ENCODE peak calls at places on chromosomes 11 and 22, in seven cellular contexts. One of them, this sample, is unnamed.

GRCh38 chr22:42626431-42626830 is 11.7 kb upstream of the POLDIP3 start:
- DNase-seq in right cardiac atrium: peak; percentile 17
- DNase-seq in uterus: no peak
- DNase-seq in sigmoid colon: no peak
- DNase-seq in stomach: no peak
- DNase-seq in PC-9: no peak
- DNase-seq in DND-41: no peak
- DNase-seq in this sample: no peak

GRCh38 chr11:78244546-78245315 is 56.0 kb downstream of the USP35 start:
- DNase-seq in uterus: no peak
- DNase-seq in right cardiac atrium: no peak
- DNase-seq in PC-9: no peak
- DNase-seq in stomach: no peak
- DNase-seq in DND-41: no peak
- DNase-seq in sigmoid colon: no peak
- DNase-seq in this sample: no peak

GRCh38 chr11:45163956-45164575 is 17.6 kb downstream of the PRDM11 start:
- DNase-seq in uterus: peak; percentile 41
- DNase-seq in PC-9: no peak
- DNase-seq in right cardiac atrium: no peak
- DNase-seq in sigmoid colon: peak; percentile 46
- DNase-seq in stomach: no peak
- DNase-seq in DND-41: no peak
- DNase-seq in this sample: peak; percentile 57

GRCh38 chr11:27910186-27910941 is 197.6 kb downstream of the KIF18A start:
- DNase-seq in uterus: no peak
- DNase-seq in DND-41: no peak
- DNase-seq in sigmoid colon: no peak
- DNase-seq in PC-9: peak; percentile 48
- DNase-seq in stomach: no peak
- DNase-seq in right cardiac atrium: no peak
- DNase-seq in this sample: peak; percentile 81

GRCh38 chr22:23163665-23164064 is 16.6 kb upstream of the BCR start:
- DNase-seq in DND-41: no peak
- DNase-seq in right cardiac atrium: peak; percentile 88
- DNase-seq in stomach: no peak
- DNase-seq in PC-9: no peak
- DNase-seq in uterus: peak; percentile 51
- DNase-seq in sigmoid colon: peak; percentile 89
- DNase-seq in this sample: peak; percentile 91

GRCh38 chr11:2320591-2321310 is 18.9 kb downstream of the TSPAN32 start:
- DNase-seq in uterus: no peak
- DNase-seq in DND-41: no peak
- DNase-seq in stomach: peak; percentile 15
- DNase-seq in PC-9: no peak
- DNase-seq in sigmoid colon: no peak
- DNase-seq in right cardiac atrium: peak; percentile 41
- DNase-seq in this sample: no peak

GRCh38 chr22:43303751-43304150 is 39.4 kb downstream of the SCUBE1 start:
- DNase-seq in uterus: no peak
- DNase-seq in right cardiac atrium: no peak
- DNase-seq in DND-41: no peak
- DNase-seq in PC-9: no peak
- DNase-seq in sigmoid colon: no peak
- DNase-seq in stomach: no peak
- DNase-seq in this sample: no peak

GRCh38 chr22:17370036-17370765 is 941 bp downstream of the CECR2 start:
- DNase-seq in right cardiac atrium: peak; percentile 75
- DNase-seq in stomach: no peak
- DNase-seq in uterus: peak; percentile 14
- DNase-seq in sigmoid colon: no peak
- DNase-seq in PC-9: no peak
- DNase-seq in DND-41: no peak
- DNase-seq in this sample: no peak

GRCh38 chr11:93143800-93144199 is 54.0 kb downstream of the SLC36A4 start:
- DNase-seq in right cardiac atrium: no peak
- DNase-seq in stomach: no peak
- DNase-seq in DND-41: no peak
- DNase-seq in sigmoid colon: no peak
- DNase-seq in uterus: no peak
- DNase-seq in PC-9: no peak
- DNase-seq in this sample: no peak

GRCh38 chr11:43547411-43547718 is 133.2 kb upstream of the HSD17B12 start:
- DNase-seq in sigmoid colon: no peak
- DNase-seq in DND-41: no peak
- DNase-seq in PC-9: no peak
- DNase-seq in stomach: peak; percentile 26
- DNase-seq in uterus: peak; percentile 27
- DNase-seq in right cardiac atrium: peak; percentile 54
- DNase-seq in this sample: no peak

GRCh38 chr22:28903719-28904118 is 20.3 kb downstream of the ZNRF3 start:
- DNase-seq in DND-41: no peak
- DNase-seq in PC-9: no peak
- DNase-seq in uterus: no peak
- DNase-seq in sigmoid colon: peak; percentile 53
- DNase-seq in right cardiac atrium: no peak
- DNase-seq in stomach: no peak
- DNase-seq in this sample: no peak

GRCh38 chr11:19819148-19819547 is 106.5 kb downstream of the NAV2 start:
- DNase-seq in sigmoid colon: no peak
- DNase-seq in uterus: no peak
- DNase-seq in PC-9: no peak
- DNase-seq in DND-41: no peak
- DNase-seq in stomach: no peak
- DNase-seq in right cardiac atrium: no peak
- DNase-seq in this sample: no peak

GRCh38 chr11:127106938-127107337 is 106.4 kb upstream of the KIRREL3 start:
- DNase-seq in DND-41: no peak
- DNase-seq in stomach: no peak
- DNase-seq in sigmoid colon: no peak
- DNase-seq in PC-9: no peak
- DNase-seq in uterus: no peak
- DNase-seq in right cardiac atrium: no peak
- DNase-seq in this sample: no peak

GRCh38 chr11:125268611-125269010 is 104.1 kb downstream of the PKNOX2 start:
- DNase-seq in DND-41: no peak
- DNase-seq in PC-9: no peak
- DNase-seq in stomach: no peak
- DNase-seq in right cardiac atrium: no peak
- DNase-seq in uterus: no peak
- DNase-seq in sigmoid colon: no peak
- DNase-seq in this sample: peak; percentile 53

GRCh38 chr11:2102132-2102882 is 36.9 kb downstream of the IGF2 start:
- DNase-seq in right cardiac atrium: peak; percentile 46
- DNase-seq in PC-9: no peak
- DNase-seq in sigmoid colon: peak; percentile 48
- DNase-seq in DND-41: no peak
- DNase-seq in stomach: no peak
- DNase-seq in uterus: no peak
- DNase-seq in this sample: no peak

GRCh38 chr11:119713361-119714040 is 15.5 kb downstream of the NECTIN1 start:
- DNase-seq in sigmoid colon: no peak
- DNase-seq in uterus: no peak
- DNase-seq in right cardiac atrium: no peak
- DNase-seq in DND-41: peak; percentile 66
- DNase-seq in stomach: no peak
- DNase-seq in PC-9: no peak
- DNase-seq in this sample: no peak

GRCh38 chr22:44698531-44699421 is 3.2 kb upstream of the PRR5 start:
- DNase-seq in sigmoid colon: peak; percentile 81
- DNase-seq in PC-9: no peak
- DNase-seq in right cardiac atrium: peak; percentile 77
- DNase-seq in stomach: no peak
- DNase-seq in DND-41: no peak
- DNase-seq in uterus: peak; percentile 59
- DNase-seq in this sample: peak; percentile 89

GRCh38 chr22:39234157-39234793 is 10.5 kb downstream of the PDGFB start:
- DNase-seq in DND-41: no peak
- DNase-seq in right cardiac atrium: peak; percentile 89
- DNase-seq in sigmoid colon: no peak
- DNase-seq in PC-9: no peak
- DNase-seq in uterus: no peak
- DNase-seq in stomach: no peak
- DNase-seq in this sample: no peak

GRCh38 chr11:106608677-106609076 is 409.6 kb downstream of the GUCY1A2 start:
- DNase-seq in right cardiac atrium: no peak
- DNase-seq in sigmoid colon: no peak
- DNase-seq in PC-9: peak; percentile 56
- DNase-seq in stomach: no peak
- DNase-seq in DND-41: no peak
- DNase-seq in uterus: no peak
- DNase-seq in this sample: no peak

GRCh38 chr22:46256358-46256958 is 6.4 kb upstream of the CDPF1 start:
- DNase-seq in stomach: no peak
- DNase-seq in DND-41: no peak
- DNase-seq in sigmoid colon: no peak
- DNase-seq in right cardiac atrium: no peak
- DNase-seq in uterus: no peak
- DNase-seq in PC-9: no peak
- DNase-seq in this sample: peak; percentile 24

GRCh38 chr11:7969756-7970646 is 4.8 kb upstream of the NLRP10 start:
- DNase-seq in right cardiac atrium: no peak
- DNase-seq in uterus: no peak
- DNase-seq in sigmoid colon: no peak
- DNase-seq in DND-41: no peak
- DNase-seq in PC-9: no peak
- DNase-seq in stomach: no peak
- DNase-seq in this sample: no peak

GRCh38 chr11:65953471-65953870 is 8.1 kb upstream of the SART1 start:
- DNase-seq in right cardiac atrium: no peak
- DNase-seq in PC-9: no peak
- DNase-seq in DND-41: no peak
- DNase-seq in sigmoid colon: no peak
- DNase-seq in stomach: no peak
- DNase-seq in uterus: no peak
- DNase-seq in this sample: no peak

GRCh38 chr11:125202362-125202880 is 37.9 kb downstream of the PKNOX2 start:
- DNase-seq in PC-9: no peak
- DNase-seq in DND-41: no peak
- DNase-seq in uterus: no peak
- DNase-seq in sigmoid colon: no peak
- DNase-seq in right cardiac atrium: no peak
- DNase-seq in stomach: no peak
- DNase-seq in this sample: no peak

GRCh38 chr11:102853956-102854355 is 10.5 kb upstream of the MMP3 start:
- DNase-seq in DND-41: no peak
- DNase-seq in PC-9: no peak
- DNase-seq in uterus: no peak
- DNase-seq in stomach: no peak
- DNase-seq in right cardiac atrium: no peak
- DNase-seq in sigmoid colon: no peak
- DNase-seq in this sample: no peak

DNA sequence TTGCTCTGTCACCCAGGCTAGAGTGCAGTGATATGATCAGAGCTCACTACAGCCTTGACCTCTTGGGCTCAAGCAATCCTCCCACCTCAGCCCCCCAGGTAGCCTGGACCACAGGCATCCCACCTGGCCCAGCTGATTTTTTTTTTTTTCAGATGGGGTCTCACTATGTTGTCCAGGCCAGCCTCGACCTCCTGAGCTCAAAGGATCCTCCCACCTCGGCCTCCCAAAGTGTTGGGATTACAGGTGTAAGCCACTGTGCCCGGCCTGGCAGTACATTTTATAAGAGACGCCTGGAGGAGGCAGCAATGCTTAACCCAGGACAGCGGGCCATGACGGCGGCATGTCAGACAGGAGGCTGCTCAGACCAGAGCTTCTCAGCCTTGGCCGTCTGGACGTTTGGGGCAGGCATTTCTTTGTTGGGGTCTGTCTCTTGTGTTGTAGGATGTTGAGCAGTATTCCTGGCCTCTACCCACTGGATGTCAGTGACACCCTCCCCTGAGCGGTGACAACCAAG is 4.3 kb downstream of the LGALS2 start:
- DNase-seq in stomach: no peak
- DNase-seq in PC-9: no peak
- DNase-seq in uterus: no peak
- DNase-seq in sigmoid colon: no peak
- DNase-seq in DND-41: no peak
- DNase-seq in right cardiac atrium: no peak
- DNase-seq in this sample: no peak
- H3K27me3 ChIP-seq in stomach: no peaks in the 10 kb centered on the region
- H3K27me3 ChIP-seq in PC-9: no peaks in the 10 kb centered on the region
- H3K27me3 ChIP-seq in uterus: no peaks in the 10 kb centered on the region
- H3K27me3 ChIP-seq in sigmoid colon: no peaks in the 10 kb centered on the region
- H3K27me3 ChIP-seq in DND-41: no peaks in the 10 kb centered on the region
- H3K27me3 ChIP-seq in right cardiac atrium: no peaks in the 10 kb centered on the region
- H3K27me3 ChIP-seq in this sample: no peaks in the 10 kb centered on the region

GRCh38 chr22:37212174-37212906 is at the start of gene SSTR3:
- DNase-seq in right cardiac atrium: no peak
- DNase-seq in DND-41: no peak
- DNase-seq in uterus: peak; percentile 56
- DNase-seq in PC-9: no peak
- DNase-seq in stomach: no peak
- DNase-seq in sigmoid colon: peak; percentile 52
- DNase-seq in this sample: no peak
- H3K4me3 ChIP-seq in right cardiac atrium: no peak within 1 kb of the TSS
- H3K4me3 ChIP-seq in DND-41: no peak within 1 kb of the TSS
- H3K4me3 ChIP-seq in uterus: peak within 1 kb of the TSS; percentile 0
- H3K4me3 ChIP-seq in PC-9: no peak within 1 kb of the TSS
- H3K4me3 ChIP-seq in stomach: no peak within 1 kb of the TSS
- H3K4me3 ChIP-seq in sigmoid colon: no peak within 1 kb of the TSS
- H3K4me3 ChIP-seq in this sample: no peak within 1 kb of the TSS

GRCh38 chr22:30614879-30615278 is 7.9 kb downstream of the TCN2 start:
- DNase-seq in stomach: no peak
- DNase-seq in PC-9: peak; percentile 52
- DNase-seq in DND-41: no peak
- DNase-seq in uterus: no peak
- DNase-seq in sigmoid colon: no peak
- DNase-seq in right cardiac atrium: no peak
- DNase-seq in this sample: no peak
- H3K9me3 ChIP-seq in stomach: no peaks in the 10 kb centered on the region
- H3K9me3 ChIP-seq in PC-9: no peaks in the 10 kb centered on the region
- H3K9me3 ChIP-seq in DND-41: no peaks in the 10 kb centered on the region
- H3K9me3 ChIP-seq in uterus: no peaks in the 10 kb centered on the region
- H3K9me3 ChIP-seq in sigmoid colon: no peaks in the 10 kb centered on the region
- H3K9me3 ChIP-seq in right cardiac atrium: no peaks in the 10 kb centered on the region
- H3K9me3 ChIP-seq in this sample: no peaks in the 10 kb centered on the region

GRCh38 chr11:101127699-101128570 is 1.7 kb downstream of the PGR start:
- DNase-seq in stomach: peak; percentile 26
- DNase-seq in uterus: peak; percentile 29
- DNase-seq in DND-41: no peak
- DNase-seq in PC-9: no peak
- DNase-seq in sigmoid colon: peak; percentile 71
- DNase-seq in right cardiac atrium: peak; percentile 81
- DNase-seq in this sample: peak; percentile 13

GRCh38 chr11:101129203-101129943 is at the start of gene PGR:
- DNase-seq in stomach: no peak
- DNase-seq in uterus: peak; percentile 81
- DNase-seq in PC-9: no peak
- DNase-seq in DND-41: no peak
- DNase-seq in sigmoid colon: no peak
- DNase-seq in right cardiac atrium: peak; percentile 81
- DNase-seq in this sample: peak; percentile 20

GRCh38 chr11:101127348-101127698 is 2.3 kb downstream of the PGR start:
- DNase-seq in PC-9: no peak
- DNase-seq in DND-41: no peak
- DNase-seq in uterus: peak; percentile 38
- DNase-seq in stomach: no peak
- DNase-seq in right cardiac atrium: peak; percentile 77
- DNase-seq in sigmoid colon: peak; percentile 69
- DNase-seq in this sample: peak; percentile 21

GRCh38 chr11:101126551-101127347 is 2.9 kb downstream of the PGR start:
- DNase-seq in right cardiac atrium: peak; percentile 76
- DNase-seq in stomach: no peak
- DNase-seq in uterus: peak; percentile 44
- DNase-seq in DND-41: no peak
- DNase-seq in sigmoid colon: no peak
- DNase-seq in PC-9: no peak
- DNase-seq in this sample: peak; percentile 8

GRCh38 chr11:101128571-101129202 is 926 bp downstream of the PGR start:
- DNase-seq in DND-41: no peak
- DNase-seq in stomach: no peak
- DNase-seq in right cardiac atrium: peak; percentile 57
- DNase-seq in PC-9: no peak
- DNase-seq in sigmoid colon: peak; percentile 68
- DNase-seq in uterus: peak; percentile 48
- DNase-seq in this sample: no peak
- H3K27me3 ChIP-seq in DND-41: no peaks in the 10 kb centered on the region
- H3K27me3 ChIP-seq in stomach: peaks cover 46% of the 10 kb centered on the region
- H3K27me3 ChIP-seq in right cardiac atrium: no peaks in the 10 kb centered on the region
- H3K27me3 ChIP-seq in PC-9: no peaks in the 10 kb centered on the region
- H3K27me3 ChIP-seq in sigmoid colon: no peaks in the 10 kb centered on the region
- H3K27me3 ChIP-seq in uterus: no peaks in the 10 kb centered on the region
- H3K27me3 ChIP-seq in this sample: peaks cover 61% of the 10 kb centered on the region